ENCODE peak calls at places on chromosomes 4 and X, in six cellular contexts. One of them, this sample, is unnamed.

GRCh38 chr4:185810746-185811508 is 1.1 kb downstream of the SORBS2 start:
- DNase-seq in astrocyte: no peak
- DNase-seq in breast epithelium: no peak
- DNase-seq in lower lobe of right lung: no peak
- DNase-seq in esophagus squamous epithelium: no peak
- DNase-seq in H9: no peak
- DNase-seq in this sample: no peak

GRCh38 chr4:140637836-140638235 is 69.1 kb upstream of the UCP1 start:
- DNase-seq in astrocyte: no peak
- DNase-seq in breast epithelium: no peak
- DNase-seq in lower lobe of right lung: no peak
- DNase-seq in esophagus squamous epithelium: no peak
- DNase-seq in H9: peak
- DNase-seq in this sample: no peak

GRCh38 chr4:7280906-7281305 is 88.6 kb downstream of the SORCS2 start:
- DNase-seq in astrocyte: peak
- DNase-seq in breast epithelium: no peak
- DNase-seq in lower lobe of right lung: no peak
- DNase-seq in esophagus squamous epithelium: no peak
- DNase-seq in H9: no peak
- DNase-seq in this sample: no peak

GRCh38 chrX:50081282-50081955 is 119.4 kb downstream of the AKAP4 start:
- DNase-seq in astrocyte: no peak
- DNase-seq in breast epithelium: no peak
- DNase-seq in lower lobe of right lung: peak
- DNase-seq in esophagus squamous epithelium: no peak
- DNase-seq in H9: peak
- DNase-seq in this sample: no peak

GRCh38 chr4:8107146-8107657 is 51.4 kb downstream of the ABLIM2 start:
- DNase-seq in astrocyte: no peak
- DNase-seq in breast epithelium: no peak
- DNase-seq in lower lobe of right lung: no peak
- DNase-seq in esophagus squamous epithelium: no peak
- DNase-seq in H9: no peak
- DNase-seq in this sample: no peak

GRCh38 chr4:124455671-124456070 is 256.9 kb downstream of the ANKRD50 start:
- DNase-seq in astrocyte: no peak
- DNase-seq in breast epithelium: no peak
- DNase-seq in lower lobe of right lung: no peak
- DNase-seq in esophagus squamous epithelium: no peak
- DNase-seq in H9: no peak
- DNase-seq in this sample: no peak

GRCh38 chr4:131052646-131053045 is 1956.7 kb downstream of the C4orf33 start:
- DNase-seq in astrocyte: no peak
- DNase-seq in breast epithelium: no peak
- DNase-seq in lower lobe of right lung: no peak
- DNase-seq in esophagus squamous epithelium: no peak
- DNase-seq in H9: no peak
- DNase-seq in this sample: no peak

GRCh38 chrX:66022742-66023725 is 16.8 kb downstream of the VSIG4 start:
- DNase-seq in astrocyte: no peak
- DNase-seq in breast epithelium: no peak
- DNase-seq in lower lobe of right lung: no peak
- DNase-seq in esophagus squamous epithelium: no peak
- DNase-seq in H9: peak
- DNase-seq in this sample: no peak

GRCh38 chr4:163693211-163693610 is 198.7 kb downstream of the TMA16 start:
- DNase-seq in astrocyte: peak
- DNase-seq in breast epithelium: no peak
- DNase-seq in lower lobe of right lung: no peak
- DNase-seq in esophagus squamous epithelium: no peak
- DNase-seq in H9: no peak
- DNase-seq in this sample: no peak

GRCh38 chr4:121190389-121190788 is 26.3 kb upstream of the TNIP3 start:
- DNase-seq in astrocyte: no peak
- DNase-seq in breast epithelium: no peak
- DNase-seq in lower lobe of right lung: no peak
- DNase-seq in esophagus squamous epithelium: no peak
- DNase-seq in H9: no peak
- DNase-seq in this sample: no peak

GRCh38 chr4:68466185-68466584 is 18.9 kb downstream of the TMPRSS11E start:
- DNase-seq in astrocyte: peak
- DNase-seq in breast epithelium: no peak
- DNase-seq in lower lobe of right lung: no peak
- DNase-seq in esophagus squamous epithelium: no peak
- DNase-seq in H9: no peak
- DNase-seq in this sample: no peak

GRCh38 chr4:55618546-55619143 is 17.5 kb downstream of the NMU start:
- DNase-seq in astrocyte: no peak
- DNase-seq in breast epithelium: no peak
- DNase-seq in lower lobe of right lung: no peak
- DNase-seq in esophagus squamous epithelium: no peak
- DNase-seq in H9: no peak
- DNase-seq in this sample: no peak

GRCh38 chrX:53656845-53657244 is 29.7 kb downstream of the HUWE1 start:
- DNase-seq in astrocyte: no peak
- DNase-seq in breast epithelium: no peak
- DNase-seq in lower lobe of right lung: no peak
- DNase-seq in esophagus squamous epithelium: no peak
- DNase-seq in H9: no peak
- DNase-seq in this sample: no peak

GRCh38 chr4:107219681-107220080 is 183.6 kb upstream of the DKK2 start:
- DNase-seq in astrocyte: peak
- DNase-seq in breast epithelium: no peak
- DNase-seq in lower lobe of right lung: no peak
- DNase-seq in esophagus squamous epithelium: no peak
- DNase-seq in H9: no peak
- DNase-seq in this sample: no peak

GRCh38 chr4:89539374-89539773 is 231.8 kb upstream of the GPRIN3 start:
- DNase-seq in astrocyte: peak
- DNase-seq in breast epithelium: no peak
- DNase-seq in lower lobe of right lung: no peak
- DNase-seq in esophagus squamous epithelium: no peak
- DNase-seq in H9: no peak
- DNase-seq in this sample: no peak

GRCh38 chr4:8281519-8282133 is 12.1 kb downstream of the HTRA3 start:
- DNase-seq in astrocyte: peak
- DNase-seq in breast epithelium: no peak
- DNase-seq in lower lobe of right lung: peak
- DNase-seq in esophagus squamous epithelium: no peak
- DNase-seq in H9: no peak
- DNase-seq in this sample: no peak

GRCh38 chrX:17616936-17617335 is 120.4 kb upstream of the SCML1 start:
- DNase-seq in astrocyte: no peak
- DNase-seq in breast epithelium: no peak
- DNase-seq in lower lobe of right lung: no peak
- DNase-seq in esophagus squamous epithelium: no peak
- DNase-seq in H9: no peak
- DNase-seq in this sample: no peak

GRCh38 chrX:143669395-143669794 is 33.5 kb upstream of the SLITRK4 start:
- DNase-seq in astrocyte: no peak
- DNase-seq in breast epithelium: no peak
- DNase-seq in lower lobe of right lung: no peak
- DNase-seq in esophagus squamous epithelium: no peak
- DNase-seq in H9: no peak
- DNase-seq in this sample: no peak

GRCh38 chr4:147134536-147135210 is 189.0 kb upstream of the TTC29 start:
- DNase-seq in astrocyte: no peak
- DNase-seq in breast epithelium: no peak
- DNase-seq in lower lobe of right lung: no peak
- DNase-seq in esophagus squamous epithelium: no peak
- DNase-seq in H9: no peak
- DNase-seq in this sample: no peak

GRCh38 chr4:147138171-147138570 is 192.5 kb upstream of the TTC29 start:
- DNase-seq in astrocyte: no peak
- DNase-seq in breast epithelium: no peak
- DNase-seq in lower lobe of right lung: no peak
- DNase-seq in esophagus squamous epithelium: no peak
- DNase-seq in H9: no peak
- DNase-seq in this sample: no peak

GRCh38 chr4:147137280-147137679 is 191.6 kb upstream of the TTC29 start:
- DNase-seq in astrocyte: no peak
- DNase-seq in breast epithelium: no peak
- DNase-seq in lower lobe of right lung: no peak
- DNase-seq in esophagus squamous epithelium: no peak
- DNase-seq in H9: no peak
- DNase-seq in this sample: no peak

GRCh38 chr4:147136308-147136707 is 190.6 kb upstream of the TTC29 start:
- DNase-seq in astrocyte: no peak
- DNase-seq in breast epithelium: no peak
- DNase-seq in lower lobe of right lung: no peak
- DNase-seq in esophagus squamous epithelium: no peak
- DNase-seq in H9: no peak
- DNase-seq in this sample: no peak

GRCh38 chr4:147136783-147137182 is 191.1 kb upstream of the TTC29 start:
- DNase-seq in astrocyte: no peak
- DNase-seq in breast epithelium: no peak
- DNase-seq in lower lobe of right lung: no peak
- DNase-seq in esophagus squamous epithelium: no peak
- DNase-seq in H9: no peak
- DNase-seq in this sample: no peak
- H3K27ac ChIP-seq in astrocyte: no peak
- H3K27ac ChIP-seq in breast epithelium: no peak
- H3K27ac ChIP-seq in lower lobe of right lung: peak
- H3K27ac ChIP-seq in esophagus squamous epithelium: no peak
- H3K27ac ChIP-seq in H9: no peak
- H3K27ac ChIP-seq in this sample: no peak

GRCh38 chrX:68697036-68697435 is 49.6 kb downstream of the STARD8 start:
- DNase-seq in astrocyte: no peak
- DNase-seq in breast epithelium: no peak
- DNase-seq in lower lobe of right lung: no peak
- DNase-seq in esophagus squamous epithelium: no peak
- DNase-seq in H9: no peak
- DNase-seq in this sample: no peak

GRCh38 chrX:68695206-68695845 is 47.9 kb downstream of the STARD8 start:
- DNase-seq in astrocyte: no peak
- DNase-seq in breast epithelium: no peak
- DNase-seq in lower lobe of right lung: no peak
- DNase-seq in esophagus squamous epithelium: no peak
- DNase-seq in H9: no peak
- DNase-seq in this sample: no peak

GRCh38 chrX:68697465-68698125 is 50.1 kb downstream of the STARD8 start:
- DNase-seq in astrocyte: no peak
- DNase-seq in breast epithelium: no peak
- DNase-seq in lower lobe of right lung: no peak
- DNase-seq in esophagus squamous epithelium: no peak
- DNase-seq in H9: no peak
- DNase-seq in this sample: no peak

GRCh38 chrX:68694429-68695205 is 47.2 kb downstream of the STARD8 start:
- DNase-seq in astrocyte: no peak
- DNase-seq in breast epithelium: no peak
- DNase-seq in lower lobe of right lung: no peak
- DNase-seq in esophagus squamous epithelium: no peak
- DNase-seq in H9: no peak
- DNase-seq in this sample: no peak

DNA sequence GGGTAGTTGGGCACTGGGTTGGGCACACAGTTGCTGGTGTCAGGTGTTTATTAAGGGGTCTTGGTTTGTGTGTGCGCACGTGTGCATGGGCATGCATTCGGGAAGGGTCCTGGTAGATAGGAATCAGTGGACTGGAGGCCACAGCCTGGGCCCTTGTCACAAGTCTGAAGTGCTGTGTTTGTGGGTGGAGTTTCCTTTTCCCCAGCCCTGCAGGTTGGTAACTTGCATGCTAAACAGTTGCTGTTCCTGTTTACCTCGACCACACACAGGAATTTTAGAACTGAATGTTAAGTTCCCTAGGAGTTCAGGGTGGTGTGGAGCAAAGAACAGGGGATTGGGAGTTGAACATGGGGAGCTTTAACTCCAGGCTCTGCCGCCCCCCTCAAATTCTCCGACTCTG is 48.8 kb downstream of the STARD8 start:
- DNase-seq in astrocyte: no peak
- DNase-seq in breast epithelium: no peak
- DNase-seq in lower lobe of right lung: no peak
- DNase-seq in esophagus squamous epithelium: no peak
- DNase-seq in H9: no peak
- DNase-seq in this sample: no peak
- H3K27ac ChIP-seq in astrocyte: no peak
- H3K27ac ChIP-seq in breast epithelium: no peak
- H3K27ac ChIP-seq in lower lobe of right lung: peak
- H3K27ac ChIP-seq in esophagus squamous epithelium: no peak
- H3K27ac ChIP-seq in H9: no peak
- H3K27ac ChIP-seq in this sample: no peak

DNA sequence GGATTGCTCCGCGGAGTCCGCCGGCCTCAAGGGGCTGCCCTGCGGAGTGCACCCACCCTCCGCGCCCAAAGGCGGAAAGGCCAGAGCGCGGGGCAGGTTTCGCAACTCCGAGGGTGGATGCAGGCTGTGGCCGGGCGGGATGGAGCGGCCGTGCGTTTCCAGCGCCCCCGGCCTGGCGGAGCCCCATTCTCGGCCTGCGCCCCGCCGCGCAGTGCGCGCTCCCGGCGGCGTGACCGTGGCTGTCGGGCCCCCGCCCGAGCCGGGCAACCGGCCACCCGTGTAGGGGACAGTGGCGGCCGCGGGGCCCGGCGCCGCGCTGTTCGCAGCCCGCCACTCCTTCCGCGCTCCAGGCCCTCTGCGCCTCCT is 331 bp downstream of the SETD7 start:
- DNase-seq in astrocyte: no peak
- DNase-seq in breast epithelium: peak
- DNase-seq in lower lobe of right lung: peak
- DNase-seq in esophagus squamous epithelium: no peak
- DNase-seq in H9: no peak
- DNase-seq in this sample: no peak
- H3K27ac ChIP-seq in astrocyte: peak
- H3K27ac ChIP-seq in breast epithelium: peak
- H3K27ac ChIP-seq in lower lobe of right lung: peak
- H3K27ac ChIP-seq in esophagus squamous epithelium: peak
- H3K27ac ChIP-seq in H9: no peak
- H3K27ac ChIP-seq in this sample: peak

GRCh38 chrX:40653535-40653934 is 6.2 kb upstream of the CXorf38 start:
- DNase-seq in astrocyte: no peak
- DNase-seq in breast epithelium: no peak
- DNase-seq in lower lobe of right lung: no peak
- DNase-seq in esophagus squamous epithelium: no peak
- DNase-seq in H9: no peak
- DNase-seq in this sample: no peak
- H3K27ac ChIP-seq in astrocyte: no peak
- H3K27ac ChIP-seq in breast epithelium: no peak
- H3K27ac ChIP-seq in lower lobe of right lung: no peak
- H3K27ac ChIP-seq in esophagus squamous epithelium: no peak
- H3K27ac ChIP-seq in H9: no peak
- H3K27ac ChIP-seq in this sample: no peak

GRCh38 chr4:119081943-119082342 is 53.7 kb upstream of the MYOZ2 start:
- DNase-seq in astrocyte: no peak
- DNase-seq in breast epithelium: no peak
- DNase-seq in lower lobe of right lung: peak
- DNase-seq in esophagus squamous epithelium: no peak
- DNase-seq in H9: no peak
- DNase-seq in this sample: no peak
- H3K27ac ChIP-seq in astrocyte: no peak
- H3K27ac ChIP-seq in breast epithelium: no peak
- H3K27ac ChIP-seq in lower lobe of right lung: no peak
- H3K27ac ChIP-seq in esophagus squamous epithelium: no peak
- H3K27ac ChIP-seq in H9: no peak
- H3K27ac ChIP-seq in this sample: no peak

This sample was measured in CD4-positive, alpha-beta T cell.